ENCODE peak calls at places on chromosomes 1 and 21, in nine cellular contexts. One of them, this sample, is unnamed.

GRCh38 chr1:165854101-165854845 is 26.9 kb downstream of the UCK2 start:
- DNase-seq in activated gamma-delta T cell treated with anti-CD3 and anti-CD28 coated beads, Interleukin-2, amount 50 U/mL, for 16 hours: no peak
- DNase-seq in non-pigmented ciliary epithelial cell: peak; percentile 96
- DNase-seq in GM23338: no peak
- DNase-seq in germinal center: no peak
- DNase-seq in lower lobe of right lung: no peak
- DNase-seq in HFF-Myc: no peak
- DNase-seq in iPS-NIHi11: no peak
- DNase-seq in SK-N-DZ: no peak
- DNase-seq in this sample: peak; percentile 87

GRCh38 chr1:164953095-164953494 is 394.1 kb downstream of the PBX1 start:
- DNase-seq in germinal center: no peak
- DNase-seq in activated gamma-delta T cell treated with anti-CD3 and anti-CD28 coated beads, Interleukin-2, amount 50 U/mL, for 16 hours: no peak
- DNase-seq in lower lobe of right lung: no peak
- DNase-seq in iPS-NIHi11: no peak
- DNase-seq in HFF-Myc: no peak
- DNase-seq in non-pigmented ciliary epithelial cell: no peak
- DNase-seq in SK-N-DZ: no peak
- DNase-seq in GM23338: no peak
- DNase-seq in this sample: no peak

GRCh38 chr1:9374748-9375345 is 82.2 kb downstream of the SPSB1 start:
- DNase-seq in activated gamma-delta T cell treated with anti-CD3 and anti-CD28 coated beads, Interleukin-2, amount 50 U/mL, for 16 hours: no peak
- DNase-seq in non-pigmented ciliary epithelial cell: no peak
- DNase-seq in iPS-NIHi11: no peak
- DNase-seq in germinal center: no peak
- DNase-seq in SK-N-DZ: peak; percentile 45
- DNase-seq in GM23338: no peak
- DNase-seq in lower lobe of right lung: no peak
- DNase-seq in HFF-Myc: no peak
- DNase-seq in this sample: no peak

GRCh38 chr1:65148548-65149390 is 766 bp downstream of the AK4 start:
- DNase-seq in GM23338: peak; percentile 79
- DNase-seq in HFF-Myc: no peak
- DNase-seq in non-pigmented ciliary epithelial cell: no peak
- DNase-seq in SK-N-DZ: peak; percentile 51
- DNase-seq in activated gamma-delta T cell treated with anti-CD3 and anti-CD28 coated beads, Interleukin-2, amount 50 U/mL, for 16 hours: no peak
- DNase-seq in germinal center: peak; percentile 6
- DNase-seq in iPS-NIHi11: peak; percentile 52
- DNase-seq in lower lobe of right lung: peak; percentile 52
- DNase-seq in this sample: no peak

GRCh38 chr1:39677645-39678044 is 5.7 kb upstream of the NT5C1A start:
- DNase-seq in SK-N-DZ: no peak
- DNase-seq in HFF-Myc: no peak
- DNase-seq in iPS-NIHi11: no peak
- DNase-seq in non-pigmented ciliary epithelial cell: no peak
- DNase-seq in GM23338: no peak
- DNase-seq in germinal center: no peak
- DNase-seq in activated gamma-delta T cell treated with anti-CD3 and anti-CD28 coated beads, Interleukin-2, amount 50 U/mL, for 16 hours: no peak
- DNase-seq in lower lobe of right lung: no peak
- DNase-seq in this sample: no peak

GRCh38 chr1:1013922-1014617 is 773 bp downstream of the ISG15 start:
- DNase-seq in germinal center: no peak
- DNase-seq in activated gamma-delta T cell treated with anti-CD3 and anti-CD28 coated beads, Interleukin-2, amount 50 U/mL, for 16 hours: no peak
- DNase-seq in HFF-Myc: no peak
- DNase-seq in iPS-NIHi11: no peak
- DNase-seq in GM23338: peak; percentile 64
- DNase-seq in lower lobe of right lung: no peak
- DNase-seq in non-pigmented ciliary epithelial cell: no peak
- DNase-seq in SK-N-DZ: peak; percentile 63
- DNase-seq in this sample: no peak

GRCh38 chr1:243254233-243254926 is 701 bp downstream of the CEP170 start:
- DNase-seq in iPS-NIHi11: peak; percentile 56
- DNase-seq in SK-N-DZ: peak; percentile 57
- DNase-seq in activated gamma-delta T cell treated with anti-CD3 and anti-CD28 coated beads, Interleukin-2, amount 50 U/mL, for 16 hours: no peak
- DNase-seq in lower lobe of right lung: peak; percentile 86
- DNase-seq in germinal center: peak; percentile 64
- DNase-seq in GM23338: peak; percentile 81
- DNase-seq in HFF-Myc: no peak
- DNase-seq in non-pigmented ciliary epithelial cell: no peak
- DNase-seq in this sample: peak; percentile 45

GRCh38 chr1:91781371-91781825 is 104.6 kb downstream of the TGFBR3 start:
- DNase-seq in activated gamma-delta T cell treated with anti-CD3 and anti-CD28 coated beads, Interleukin-2, amount 50 U/mL, for 16 hours: no peak
- DNase-seq in germinal center: no peak
- DNase-seq in HFF-Myc: peak; percentile 97
- DNase-seq in iPS-NIHi11: no peak
- DNase-seq in non-pigmented ciliary epithelial cell: peak; percentile 58
- DNase-seq in SK-N-DZ: no peak
- DNase-seq in GM23338: no peak
- DNase-seq in lower lobe of right lung: no peak
- DNase-seq in this sample: no peak

GRCh38 chr1:187313115-187313514 is 484.4 kb downstream of the PLA2G4A start:
- DNase-seq in SK-N-DZ: no peak
- DNase-seq in GM23338: no peak
- DNase-seq in iPS-NIHi11: no peak
- DNase-seq in lower lobe of right lung: no peak
- DNase-seq in HFF-Myc: no peak
- DNase-seq in germinal center: no peak
- DNase-seq in activated gamma-delta T cell treated with anti-CD3 and anti-CD28 coated beads, Interleukin-2, amount 50 U/mL, for 16 hours: no peak
- DNase-seq in non-pigmented ciliary epithelial cell: no peak
- DNase-seq in this sample: no peak

GRCh38 chr1:100989306-100990077 is 36.1 kb downstream of the DPH5 start:
- DNase-seq in activated gamma-delta T cell treated with anti-CD3 and anti-CD28 coated beads, Interleukin-2, amount 50 U/mL, for 16 hours: no peak
- DNase-seq in germinal center: no peak
- DNase-seq in SK-N-DZ: no peak
- DNase-seq in lower lobe of right lung: no peak
- DNase-seq in non-pigmented ciliary epithelial cell: peak; percentile 61
- DNase-seq in GM23338: no peak
- DNase-seq in iPS-NIHi11: no peak
- DNase-seq in HFF-Myc: peak; percentile 70
- DNase-seq in this sample: no peak

GRCh38 chr1:108817016-108817415 is 39.9 kb downstream of the AKNAD1 start:
- DNase-seq in SK-N-DZ: no peak
- DNase-seq in germinal center: no peak
- DNase-seq in non-pigmented ciliary epithelial cell: no peak
- DNase-seq in HFF-Myc: peak; percentile 77
- DNase-seq in lower lobe of right lung: no peak
- DNase-seq in activated gamma-delta T cell treated with anti-CD3 and anti-CD28 coated beads, Interleukin-2, amount 50 U/mL, for 16 hours: no peak
- DNase-seq in iPS-NIHi11: no peak
- DNase-seq in GM23338: no peak
- DNase-seq in this sample: no peak

GRCh38 chr1:70353641-70354331 is 736 bp downstream of the ANKRD13C start:
- DNase-seq in HFF-Myc: peak; percentile 33
- DNase-seq in SK-N-DZ: no peak
- DNase-seq in non-pigmented ciliary epithelial cell: no peak
- DNase-seq in germinal center: peak; percentile 52
- DNase-seq in lower lobe of right lung: no peak
- DNase-seq in activated gamma-delta T cell treated with anti-CD3 and anti-CD28 coated beads, Interleukin-2, amount 50 U/mL, for 16 hours: peak; percentile 2
- DNase-seq in iPS-NIHi11: no peak
- DNase-seq in GM23338: peak; percentile 41
- DNase-seq in this sample: no peak

GRCh38 chr1:4120557-4121292 is 220.7 kb upstream of the C1orf174 start:
- DNase-seq in activated gamma-delta T cell treated with anti-CD3 and anti-CD28 coated beads, Interleukin-2, amount 50 U/mL, for 16 hours: no peak
- DNase-seq in non-pigmented ciliary epithelial cell: no peak
- DNase-seq in GM23338: no peak
- DNase-seq in iPS-NIHi11: no peak
- DNase-seq in germinal center: no peak
- DNase-seq in HFF-Myc: no peak
- DNase-seq in lower lobe of right lung: no peak
- DNase-seq in SK-N-DZ: no peak
- DNase-seq in this sample: no peak

GRCh38 chr1:2539312-2539907 is 9.3 kb upstream of the HES5 start:
- DNase-seq in GM23338: peak; percentile 74
- DNase-seq in lower lobe of right lung: no peak
- DNase-seq in germinal center: no peak
- DNase-seq in activated gamma-delta T cell treated with anti-CD3 and anti-CD28 coated beads, Interleukin-2, amount 50 U/mL, for 16 hours: no peak
- DNase-seq in SK-N-DZ: no peak
- DNase-seq in HFF-Myc: no peak
- DNase-seq in non-pigmented ciliary epithelial cell: no peak
- DNase-seq in iPS-NIHi11: no peak
- DNase-seq in this sample: no peak

GRCh38 chr1:193729429-193729828 is 543.0 kb upstream of the B3GALT2 start:
- DNase-seq in HFF-Myc: no peak
- DNase-seq in activated gamma-delta T cell treated with anti-CD3 and anti-CD28 coated beads, Interleukin-2, amount 50 U/mL, for 16 hours: no peak
- DNase-seq in lower lobe of right lung: no peak
- DNase-seq in germinal center: no peak
- DNase-seq in SK-N-DZ: no peak
- DNase-seq in GM23338: no peak
- DNase-seq in non-pigmented ciliary epithelial cell: no peak
- DNase-seq in iPS-NIHi11: no peak
- DNase-seq in this sample: no peak

GRCh38 chr21:33836408-33836807 is 79.2 kb downstream of the ATP5PO start:
- DNase-seq in germinal center: no peak
- DNase-seq in non-pigmented ciliary epithelial cell: no peak
- DNase-seq in SK-N-DZ: no peak
- DNase-seq in activated gamma-delta T cell treated with anti-CD3 and anti-CD28 coated beads, Interleukin-2, amount 50 U/mL, for 16 hours: no peak
- DNase-seq in iPS-NIHi11: no peak
- DNase-seq in HFF-Myc: no peak
- DNase-seq in GM23338: no peak
- DNase-seq in lower lobe of right lung: no peak
- DNase-seq in this sample: no peak